ENCODE peak calls at places on chromosomes 12 and 14, in nine cellular contexts. W is foreskin fibroblast; G is D341Med; A is T-helper 22 cell; Y is stimulated activated naive CD8-positive, alpha-beta T cell treated with anti-CD3 and anti-CD28 coated beads, Interleukin-15, amount 100 ng/mL, for 72 hours; E is HT1080; I is stimulated activated CD4-positive, alpha-beta T cell treated with anti-CD3 and anti-CD28 coated beads, Interleukin-1b, Interleukin-23, amount 100 ng/mL, for 24 hours; H is GM12864; K is adipocyte. R is an unnamed sample.

GRCh38 chr12:69534389-69534822 is 50.9 kb upstream of the CCT2 start:
- DNase-seq in W (peak), I (no peak), G (peak), A (no peak), K (peak), H (no peak), Y (peak), E (peak), R (no peak)

GRCh38 chr14:70425349-70425748 is 8.5 kb upstream of the SYNJ2BP start:
- DNase-seq in A (no peak), Y (no peak), K (no peak), H (no peak), E (no peak), I (no peak), W (no peak), G (no peak), R (no peak)

GRCh38 chr14:106506901-106507305 is 980.5 kb downstream of the TMEM121 start:
- DNase-seq in I (no peak), E (no peak), A (peak), K (no peak), W (no peak), G (no peak), Y (peak), H (no peak), R (no peak)

GRCh38 chr14:24253936-24254335 is 9.0 kb downstream of the TGM1 start:
- DNase-seq in H (no peak), Y (no peak), E (no peak), K (no peak), I (no peak), G (no peak), A (no peak), W (no peak), R (no peak)

GRCh38 chr12:24911284-24911791 is 37.6 kb downstream of the BCAT1 start:
- DNase-seq in G (peak), H (no peak), W (peak), I (no peak), A (no peak), K (peak), E (peak), Y (no peak), R (no peak)

GRCh38 chr12:64323476-64324225 is 66.9 kb downstream of the C12orf56 start:
- DNase-seq in K (peak), Y (no peak), G (no peak), E (no peak), H (no peak), A (no peak), I (no peak), W (peak), R (no peak)

GRCh38 chr12:96720363-96720705 is 186.7 kb upstream of the NEDD1 start:
- DNase-seq in K (peak), H (no peak), W (no peak), A (no peak), E (peak), Y (peak), G (peak), I (no peak), R (no peak)

GRCh38 chr14:102131741-102132140 is 8.0 kb upstream of the WDR20 start:
- DNase-seq in I (no peak), G (no peak), E (no peak), A (no peak), Y (no peak), K (no peak), H (no peak), W (peak), R (no peak)

GRCh38 chr12:66819587-66819986 is 140.7 kb upstream of the GRIP1 start:
- DNase-seq in K (no peak), Y (no peak), E (no peak), G (no peak), H (no peak), A (no peak), W (no peak), I (no peak), R (no peak)

GRCh38 chr12:57522887-57523705 is 472 bp downstream of the MBD6 start:
- DNase-seq in I (no peak), H (no peak), G (no peak), K (peak), A (peak), W (peak), Y (no peak), E (peak), R (no peak)

GRCh38 chr14:95415993-95416392 is 96.3 kb upstream of the CLMN start:
- DNase-seq in Y (no peak), H (no peak), W (no peak), A (no peak), G (no peak), I (no peak), E (no peak), K (no peak), R (no peak)

GRCh38 chr12:49750027-49750977 is 8.9 kb downstream of the TMBIM6 start:
- DNase-seq in A (peak), I (peak), K (peak), E (peak), W (peak), H (peak), G (no peak), Y (peak), R (no peak)

GRCh38 chr14:33026850-33027420 is 88.3 kb downstream of the NPAS3 start:
- DNase-seq in A (no peak), W (peak), I (no peak), G (no peak), K (peak), Y (no peak), H (no peak), E (no peak), R (no peak)

GRCh38 chr12:3137268-3137761 is 60.1 kb downstream of the TSPAN9 start:
- DNase-seq in K (no peak), G (no peak), E (peak), H (no peak), W (peak), Y (no peak), I (no peak), A (no peak), R (no peak)

GRCh38 chr12:31589896-31590729 is 823 bp downstream of the DENND5B start:
- DNase-seq in A (no peak), I (peak), Y (peak), H (no peak), G (peak), K (peak), E (peak), W (peak), R (no peak)

GRCh38 chr12:20345866-20346265 is 22.5 kb upstream of the PDE3A start:
- DNase-seq in H (no peak), I (no peak), W (no peak), E (no peak), Y (no peak), G (no peak), K (no peak), A (no peak), R (no peak)

GRCh38 chr14:61628192-61628591 is 67.1 kb upstream of the HIF1A start:
- DNase-seq in W (peak), K (no peak), I (no peak), E (peak), Y (no peak), A (no peak), H (no peak), G (no peak), R (no peak)

GRCh38 chr12:3752741-3753486 is at the start of gene CRACR2A:
- DNase-seq in K (peak), I (peak), G (peak), A (peak), E (peak), W (peak), H (peak), Y (peak), R (peak)